ENCODE peak calls at places on chromosome 10, in four cellular contexts. One of them, this sample, is unnamed.

GRCh38 chr10:112915590-112916572 is 34.2 kb upstream of the TCF7L2 start:
- DNase-seq in uterus: no peak
- DNase-seq in sigmoid colon: no peak
- DNase-seq in esophagus squamous epithelium: no peak
- DNase-seq in this sample: peak

GRCh38 chr10:14389981-14390590 is 59.4 kb upstream of the FRMD4A start:
- DNase-seq in esophagus squamous epithelium: no peak
- DNase-seq in sigmoid colon: no peak
- DNase-seq in uterus: no peak
- DNase-seq in this sample: no peak

GRCh38 chr10:116948530-116948870 is 56.5 kb downstream of the SHTN1 start:
- DNase-seq in uterus: no peak
- DNase-seq in esophagus squamous epithelium: no peak
- DNase-seq in sigmoid colon: no peak
- DNase-seq in this sample: no peak

GRCh38 chr10:32958085-32958991 is at the start of gene ITGB1:
- DNase-seq in uterus: peak
- DNase-seq in esophagus squamous epithelium: peak
- DNase-seq in sigmoid colon: peak
- DNase-seq in this sample: peak

GRCh38 chr10:130875897-130876472 is 435.5 kb downstream of the TCERG1L start:
- DNase-seq in esophagus squamous epithelium: no peak
- DNase-seq in uterus: no peak
- DNase-seq in sigmoid colon: peak
- DNase-seq in this sample: no peak

GRCh38 chr10:110357252-110357780 is 52.6 kb upstream of the SMNDC1 start:
- DNase-seq in esophagus squamous epithelium: no peak
- DNase-seq in sigmoid colon: no peak
- DNase-seq in uterus: peak
- DNase-seq in this sample: no peak

GRCh38 chr10:77644557-77645243 is 7.1 kb upstream of the KCNMA1 start:
- DNase-seq in uterus: no peak
- DNase-seq in esophagus squamous epithelium: no peak
- DNase-seq in sigmoid colon: no peak
- DNase-seq in this sample: no peak

GRCh38 chr10:53990799-53991238 is 810.2 kb downstream of the PCDH15 start:
- DNase-seq in sigmoid colon: no peak
- DNase-seq in uterus: no peak
- DNase-seq in esophagus squamous epithelium: no peak
- DNase-seq in this sample: no peak

GRCh38 chr10:72682626-72683025 is 9.3 kb upstream of the MCU start:
- DNase-seq in esophagus squamous epithelium: no peak
- DNase-seq in uterus: no peak
- DNase-seq in sigmoid colon: no peak
- DNase-seq in this sample: no peak

GRCh38 chr10:71575446-71575845 is 144.1 kb downstream of the C10orf105 start:
- DNase-seq in sigmoid colon: no peak
- DNase-seq in esophagus squamous epithelium: no peak
- DNase-seq in uterus: no peak
- DNase-seq in this sample: no peak

GRCh38 chr10:97601268-97602215 is 12.0 kb downstream of the C10orf62 start:
- DNase-seq in uterus: no peak
- DNase-seq in sigmoid colon: no peak
- DNase-seq in esophagus squamous epithelium: no peak
- DNase-seq in this sample: no peak

GRCh38 chr10:124717911-124718734 is 26.1 kb downstream of the FAM53B start:
- DNase-seq in sigmoid colon: no peak
- DNase-seq in uterus: peak
- DNase-seq in esophagus squamous epithelium: no peak
- DNase-seq in this sample: no peak

GRCh38 chr10:94397549-94398370 is 4.6 kb upstream of the TBC1D12 start:
- DNase-seq in esophagus squamous epithelium: no peak
- DNase-seq in uterus: no peak
- DNase-seq in sigmoid colon: no peak
- DNase-seq in this sample: peak

GRCh38 chr10:60236869-60237524 is 152.7 kb downstream of the ANK3 start:
- DNase-seq in sigmoid colon: peak
- DNase-seq in uterus: no peak
- DNase-seq in esophagus squamous epithelium: peak
- DNase-seq in this sample: peak

GRCh38 chr10:116787893-116788665 is 45.7 kb upstream of the HSPA12A start:
- DNase-seq in uterus: peak
- DNase-seq in sigmoid colon: peak
- DNase-seq in esophagus squamous epithelium: no peak
- DNase-seq in this sample: peak

GRCh38 chr10:84632866-84633265 is 304.5 kb downstream of the CCSER2 start:
- DNase-seq in esophagus squamous epithelium: no peak
- DNase-seq in sigmoid colon: no peak
- DNase-seq in uterus: no peak
- DNase-seq in this sample: no peak

GRCh38 chr10:74174533-74174932 is 23.5 kb downstream of the ADK start:
- DNase-seq in sigmoid colon: no peak
- DNase-seq in esophagus squamous epithelium: no peak
- DNase-seq in uterus: no peak
- DNase-seq in this sample: no peak

GRCh38 chr10:74178042-74178791 is 27.2 kb downstream of the ADK start:
- DNase-seq in uterus: no peak
- DNase-seq in esophagus squamous epithelium: no peak
- DNase-seq in sigmoid colon: no peak
- DNase-seq in this sample: no peak

GRCh38 chr10:74177140-74177677 is 26.2 kb downstream of the ADK start:
- DNase-seq in uterus: peak
- DNase-seq in esophagus squamous epithelium: no peak
- DNase-seq in sigmoid colon: no peak
- DNase-seq in this sample: peak

GRCh38 chr10:74175510-74176379 is 24.7 kb downstream of the ADK start:
- DNase-seq in sigmoid colon: no peak
- DNase-seq in uterus: no peak
- DNase-seq in esophagus squamous epithelium: no peak
- DNase-seq in this sample: no peak

GRCh38 chr10:74176380-74177139 is 25.5 kb downstream of the ADK start:
- DNase-seq in uterus: peak
- DNase-seq in esophagus squamous epithelium: peak
- DNase-seq in sigmoid colon: peak
- DNase-seq in this sample: peak
- TF ChIP-seq POLR2A in uterus: peak
- TF ChIP-seq POLR2A in esophagus squamous epithelium: peak
- TF ChIP-seq POLR2A in sigmoid colon: peak
- TF ChIP-seq POLR2A in this sample: peak

DNA sequence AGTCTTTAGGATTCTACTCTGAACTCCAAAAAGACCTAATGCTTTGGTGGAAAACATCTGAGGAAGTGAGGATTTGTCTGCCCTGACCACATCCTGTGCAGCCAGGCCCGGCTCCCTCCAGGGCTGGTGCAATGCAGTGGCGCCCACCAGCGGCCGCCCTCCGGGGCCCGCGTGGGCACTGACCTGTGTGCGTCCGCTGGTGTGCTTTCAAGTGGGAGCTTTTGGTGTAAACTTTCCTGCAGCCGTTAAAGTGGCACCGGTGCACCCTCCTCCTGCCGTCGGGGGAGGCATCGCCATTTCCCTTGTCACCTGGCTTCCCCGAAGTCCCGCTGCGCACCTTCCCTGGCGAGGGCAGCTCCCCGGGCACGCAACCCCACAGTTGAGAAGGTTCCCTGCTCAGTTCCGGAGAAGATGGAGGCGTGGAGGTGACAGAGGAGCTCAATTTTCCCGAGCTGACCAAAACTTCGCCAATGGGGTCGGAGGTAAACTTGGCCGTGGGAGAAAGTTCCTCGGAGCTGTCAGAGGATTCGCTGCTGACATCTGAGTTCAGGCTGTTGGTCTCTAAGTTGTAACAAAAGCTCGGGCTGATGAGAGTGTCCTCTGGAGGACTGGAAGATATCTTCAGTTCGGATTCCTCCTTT is 3.4 kb downstream of the KLF6 start:
- DNase-seq in sigmoid colon: peak
- DNase-seq in esophagus squamous epithelium: no peak
- DNase-seq in uterus: no peak
- DNase-seq in this sample: no peak
- TF ChIP-seq POLR2A in sigmoid colon: no peak
- TF ChIP-seq POLR2A in esophagus squamous epithelium: no peak
- TF ChIP-seq POLR2A in uterus: no peak
- TF ChIP-seq POLR2A in this sample: no peak

DNA sequence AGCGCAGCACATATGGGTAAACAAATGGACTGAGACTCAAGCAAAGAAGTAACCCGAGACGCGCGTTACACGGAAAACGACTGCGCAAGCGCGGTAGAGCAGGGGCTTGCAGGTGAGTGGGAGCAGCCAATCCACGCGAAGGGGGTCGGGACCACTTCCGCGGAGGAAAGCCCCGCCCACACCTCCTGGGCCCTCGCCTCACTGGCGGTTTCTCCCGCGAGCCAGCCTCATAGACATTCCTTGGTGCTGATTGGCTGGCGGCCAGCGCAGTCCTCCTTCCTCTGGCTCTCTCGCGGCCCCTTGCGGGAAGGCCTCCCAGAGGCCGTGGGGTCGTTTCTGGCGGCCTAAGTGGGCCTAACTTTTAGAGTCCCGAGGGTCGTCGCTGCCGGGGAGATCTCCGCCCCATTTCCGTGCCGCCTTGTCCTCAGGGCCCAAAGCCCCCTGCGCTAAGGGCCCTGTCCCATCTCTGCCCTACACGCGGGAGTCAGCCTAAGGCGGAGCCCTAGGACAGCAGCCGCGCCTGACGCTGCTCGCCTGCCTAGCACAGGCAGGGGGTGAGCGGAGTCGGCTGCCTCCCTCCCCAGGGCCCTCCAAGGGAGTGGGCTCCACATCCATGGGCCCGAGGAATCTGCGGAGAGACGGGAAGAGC is 9.1 kb upstream of the FXYD4 start:
- DNase-seq in uterus: peak
- DNase-seq in esophagus squamous epithelium: peak
- DNase-seq in sigmoid colon: peak
- DNase-seq in this sample: no peak
- TF ChIP-seq POLR2A in uterus: peak
- TF ChIP-seq POLR2A in esophagus squamous epithelium: no peak
- TF ChIP-seq POLR2A in sigmoid colon: peak
- TF ChIP-seq POLR2A in this sample: no peak

GRCh38 chr10:69089638-69090599 is 2.0 kb downstream of the SRGN start:
- DNase-seq in esophagus squamous epithelium: no peak
- DNase-seq in uterus: peak
- DNase-seq in sigmoid colon: no peak
- DNase-seq in this sample: no peak
- TF ChIP-seq POLR2A in esophagus squamous epithelium: no peak
- TF ChIP-seq POLR2A in uterus: no peak
- TF ChIP-seq POLR2A in sigmoid colon: peak
- TF ChIP-seq POLR2A in this sample: no peak

GRCh38 chr10:47184273-47184672 is 115.7 kb upstream of the GDF10 start:
- DNase-seq in esophagus squamous epithelium: no peak
- DNase-seq in uterus: no peak
- DNase-seq in sigmoid colon: no peak
- DNase-seq in this sample: no peak

GRCh38 chr10:47186941-47187340 is 113.1 kb upstream of the GDF10 start:
- DNase-seq in sigmoid colon: no peak
- DNase-seq in uterus: no peak
- DNase-seq in esophagus squamous epithelium: no peak
- DNase-seq in this sample: no peak

GRCh38 chr10:47183726-47184084 is 116.3 kb upstream of the GDF10 start:
- DNase-seq in uterus: no peak
- DNase-seq in esophagus squamous epithelium: no peak
- DNase-seq in sigmoid colon: no peak
- DNase-seq in this sample: no peak

GRCh38 chr10:47182934-47183725 is 116.9 kb upstream of the GDF10 start:
- DNase-seq in esophagus squamous epithelium: no peak
- DNase-seq in uterus: no peak
- DNase-seq in sigmoid colon: no peak
- DNase-seq in this sample: no peak

GRCh38 chr10:47184724-47185330 is 115.2 kb upstream of the GDF10 start:
- DNase-seq in uterus: no peak
- DNase-seq in esophagus squamous epithelium: no peak
- DNase-seq in sigmoid colon: no peak
- DNase-seq in this sample: no peak
- TF ChIP-seq POLR2A in uterus: no peak
- TF ChIP-seq POLR2A in esophagus squamous epithelium: no peak
- TF ChIP-seq POLR2A in sigmoid colon: no peak
- TF ChIP-seq POLR2A in this sample: no peak

This sample was measured in H54.